ENCODE peak calls at places on chromosomes 12 and 14, in four cellular contexts. Z, A, T and G are unnamed samples.

GRCh38 chr12:12010277-12011031 is 60.3 kb upstream of the BCL2L14 start:
- DNase-seq in A (no peak), T (peak), Z (peak), G (peak)

GRCh38 chr12:9098463-9099026 is 17.2 kb downstream of the A2M start:
- DNase-seq in Z (no peak), A (no peak), T (no peak), G (no peak)

GRCh38 chr12:71456316-71456715 is 16.7 kb downstream of the LGR5 start:
- DNase-seq in Z (no peak), T (no peak), A (no peak), G (no peak)

GRCh38 chr14:95886366-95886765 is 9.7 kb downstream of the TUNAR start:
- DNase-seq in Z (no peak), T (no peak), A (no peak), G (no peak)

GRCh38 chr12:115203661-115204060 is 519.7 kb upstream of the TBX3 start:
- DNase-seq in Z (peak), T (peak), A (no peak), G (no peak)

GRCh38 chr14:92688434-92689375 is 59.7 kb downstream of the LGMN start:
- DNase-seq in A (no peak), Z (no peak), T (no peak), G (no peak)

GRCh38 chr12:6074979-6075585 is 49.4 kb downstream of the VWF start:
- DNase-seq in T (no peak), A (no peak), Z (no peak), G (no peak)

GRCh38 chr14:64410084-64410774 is 22.1 kb downstream of the MTHFD1 start:
- DNase-seq in A (no peak), T (peak), Z (no peak), G (no peak)

GRCh38 chr14:96165493-96166474 is 38.9 kb upstream of the BDKRB2 start:
- DNase-seq in T (no peak), A (no peak), Z (no peak), G (no peak)

GRCh38 chr14:103724116-103724515 is 8.5 kb downstream of the ZFYVE21 start:
- DNase-seq in T (peak), Z (peak), A (no peak), G (no peak)

GRCh38 chr12:124171231-124171985 is 123.5 kb upstream of the RFLNA start:
- DNase-seq in A (no peak), Z (no peak), T (no peak), G (no peak)

GRCh38 chr14:75068294-75069020 is 984 bp upstream of the ZC2HC1C start:
- DNase-seq in T (no peak), Z (no peak), A (no peak), G (no peak)

GRCh38 chr14:63204407-63205280 is at the start of gene RHOJ:
- DNase-seq in T (peak), Z (peak), A (no peak), G (no peak)

GRCh38 chr12:6942331-6942665 is 1.3 kb upstream of the RNU7-1 start:
- DNase-seq in Z (peak), A (no peak), T (no peak), G (no peak)

GRCh38 chr14:96059519-96060135 is 20.5 kb downstream of the C14orf132 start:
- DNase-seq in T (no peak), Z (no peak), A (no peak), G (no peak)

GRCh38 chr12:46299846-46300245 is 31.0 kb upstream of the SLC38A1 start:
- DNase-seq in A (no peak), Z (no peak), T (no peak), G (no peak)

DNA sequence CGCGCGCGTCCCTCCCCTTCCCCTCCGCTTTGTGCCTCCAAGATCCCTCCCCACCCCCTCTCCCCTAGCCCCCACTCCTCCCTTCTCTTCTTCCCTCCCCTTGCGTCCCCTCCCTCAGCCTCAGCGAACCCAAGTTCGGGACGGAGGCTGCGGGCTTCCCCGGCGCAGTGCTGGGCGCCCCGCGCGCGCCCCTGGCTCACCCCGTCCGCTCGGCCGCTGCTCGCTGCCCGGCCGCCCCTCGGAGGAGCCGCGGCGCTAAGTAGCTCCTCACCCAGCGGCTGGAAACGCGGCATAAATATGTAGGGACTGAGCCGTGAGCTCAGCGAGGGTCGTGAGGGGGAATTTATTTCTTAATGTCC is at the start of gene NOS1:
- DNase-seq in Z (no peak), A (no peak), T (no peak), G (no peak)
- H3K4me3 ChIP-seq in Z (no peak), A (no peak), T (no peak), G (no peak)

GRCh38 chr12:42481368-42481767 is 108.2 kb downstream of the PRICKLE1 start:
- DNase-seq in Z (no peak), T (no peak), A (no peak), G (no peak)
- H3K4me3 ChIP-seq in Z (no peak), T (no peak), A (no peak), G (no peak)

DNA sequence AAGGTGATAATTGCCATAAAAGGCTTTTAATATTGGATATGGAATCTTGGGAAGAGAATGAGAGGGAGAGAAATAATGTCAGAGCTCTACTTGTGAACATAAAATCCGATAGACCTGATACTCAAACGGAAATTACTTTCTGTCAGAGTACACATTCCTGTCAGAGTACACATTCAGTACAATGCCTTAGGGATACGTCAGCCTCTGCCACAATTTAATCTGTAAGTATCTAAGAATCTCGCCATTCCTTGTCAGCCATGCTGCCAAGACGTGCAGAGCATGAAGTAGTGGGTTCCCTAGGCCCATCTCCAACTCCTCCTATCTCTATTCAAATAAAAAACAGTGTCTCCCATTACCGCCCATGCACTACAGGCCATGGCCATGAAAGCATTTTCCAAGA is 242.6 kb downstream of the CEP128 start:
- DNase-seq in Z (no peak), T (peak), A (no peak), G (no peak)
- H3K4me3 ChIP-seq in Z (no peak), T (no peak), A (no peak), G (no peak)

DNA sequence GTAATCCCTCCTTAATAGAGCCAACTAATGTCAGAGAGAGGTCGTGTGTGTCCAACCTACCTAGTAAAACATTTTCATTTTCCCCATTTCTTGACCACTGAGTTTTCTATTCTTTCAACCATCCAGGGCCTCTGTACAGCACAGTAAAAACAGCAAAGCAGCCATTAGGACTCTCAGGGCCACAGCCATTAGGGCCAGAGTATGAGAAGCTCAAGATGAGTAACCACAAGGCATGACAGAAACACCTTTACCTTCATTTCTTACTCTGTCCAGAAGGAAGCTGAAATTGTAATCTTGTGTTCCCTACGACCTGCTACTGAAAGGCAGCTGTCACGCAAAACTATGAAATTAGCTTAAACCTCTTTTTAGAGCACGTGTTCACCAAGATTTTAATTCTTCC is 2.3 kb downstream of the SPPL3 start:
- DNase-seq in T (no peak), A (no peak), Z (no peak), G (no peak)
- H3K4me3 ChIP-seq in T (no peak), A (no peak), Z (no peak), G (peak)

GRCh38 chr14:53161758-53162512 is 8.8 kb upstream of the DDHD1 start:
- DNase-seq in T (no peak), Z (no peak), A (no peak), G (no peak)

GRCh38 chr14:53168786-53169185 is 15.7 kb upstream of the DDHD1 start:
- DNase-seq in T (no peak), Z (no peak), A (no peak), G (no peak)

DNA sequence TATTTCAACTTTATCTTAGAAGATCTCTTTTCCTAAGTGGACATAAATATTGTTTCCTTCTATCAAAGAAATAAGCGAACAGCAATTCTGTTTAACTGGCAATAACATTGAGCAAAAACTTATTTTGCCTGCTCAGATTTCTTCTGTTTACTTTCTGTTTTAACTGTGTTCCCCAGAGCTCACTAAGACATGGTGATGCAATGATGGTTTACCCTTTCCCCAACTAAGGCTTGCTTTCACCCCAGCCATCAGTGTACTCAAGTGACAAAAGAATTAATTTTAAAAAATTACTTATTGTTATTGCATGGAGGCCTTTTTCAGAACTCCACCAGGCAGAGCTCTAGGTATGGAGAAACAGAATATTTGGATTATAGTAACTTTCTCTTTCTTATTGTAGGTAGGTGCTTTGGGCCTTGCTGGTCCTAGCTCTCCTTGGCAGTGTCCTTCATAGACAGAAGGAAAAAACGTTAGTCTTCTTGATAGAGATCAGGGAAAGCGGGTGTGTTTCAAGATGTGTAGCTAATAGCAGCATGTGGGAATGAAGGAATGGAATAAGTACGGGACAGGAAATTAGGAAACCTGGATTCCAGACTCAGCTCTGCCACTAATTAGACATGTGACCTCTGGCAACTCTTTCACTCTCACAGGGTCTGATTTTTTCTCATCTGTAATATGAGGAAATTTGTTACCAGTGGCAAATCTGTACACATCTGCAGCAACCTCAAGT is 14.6 kb upstream of the DDHD1 start:
- DNase-seq in Z (no peak), A (no peak), T (peak), G (no peak)
- H3K4me3 ChIP-seq in Z (no peak), A (no peak), T (no peak), G (no peak)

GRCh38 chr12:54412786-54413185 is 6.3 kb downstream of the ITGA5 start:
- DNase-seq in Z (no peak), A (no peak), T (no peak), G (no peak)
- H3K4me3 ChIP-seq in Z (no peak), A (peak), T (no peak), G (peak)

GRCh38 chr12:106128526-106129430 is 10.0 kb downstream of the NUAK1 start:
- DNase-seq in Z (no peak), T (no peak), A (no peak), G (no peak)

GRCh38 chr12:106123551-106123991 is 15.2 kb downstream of the NUAK1 start:
- DNase-seq in Z (peak), T (no peak), A (no peak), G (no peak)

GRCh38 chr12:106125351-106126085 is 13.2 kb downstream of the NUAK1 start:
- DNase-seq in A (no peak), Z (no peak), T (no peak), G (no peak)

GRCh38 chr12:106127289-106128126 is 11.2 kb downstream of the NUAK1 start:
- DNase-seq in Z (peak), A (no peak), T (no peak), G (no peak)

GRCh38 chr12:106126441-106127288 is 12.1 kb downstream of the NUAK1 start:
- DNase-seq in T (peak), Z (peak), A (no peak), G (no peak)
- H3K4me3 ChIP-seq in T (no peak), Z (no peak), A (no peak), G (no peak)

GRCh38 chr12:132537049-132537448 is 47.1 kb downstream of the FBRSL1 start:
- DNase-seq in A (no peak), T (no peak), Z (no peak), G (no peak)
- H3K4me3 ChIP-seq in A (no peak), T (no peak), Z (no peak), G (no peak)

DNA sequence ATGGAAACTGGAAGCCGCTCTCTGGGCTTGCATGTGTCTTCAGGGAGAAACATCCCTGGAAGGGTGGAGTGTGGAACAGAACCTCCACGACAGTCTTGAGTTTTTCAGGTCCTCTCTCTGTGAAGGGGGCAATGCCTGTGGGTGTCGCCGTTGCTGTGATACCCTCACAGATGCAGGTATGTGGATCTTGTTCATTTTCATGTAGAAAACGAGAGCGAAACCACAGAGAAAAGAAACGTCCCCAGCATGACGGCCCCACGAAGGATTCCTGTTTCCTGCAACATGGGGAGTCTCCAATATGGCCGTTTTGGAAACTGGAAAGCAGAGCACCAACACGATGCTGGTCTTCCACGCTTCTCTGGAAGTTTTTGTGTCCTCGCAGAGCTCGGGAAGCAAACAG is 187.9 kb downstream of the ALG10 start:
- DNase-seq in A (no peak), Z (no peak), T (no peak), G (no peak)
- H3K4me3 ChIP-seq in A (no peak), Z (no peak), T (no peak), G (no peak)